ENCODE peak calls at places on chromosomes 5 and 9, in nine cellular contexts. One of them, this sample, is unnamed.

GRCh38 chr5:147613359-147613758 is 103.5 kb upstream of the DPYSL3 start:
- DNase-seq in transverse colon: no peak
- DNase-seq in HCT116: no peak
- DNase-seq in GM12891: no peak
- DNase-seq in stomach: no peak
- DNase-seq in SK-N-SH: no peak
- DNase-seq in endothelial cell of umbilical vein: no peak
- DNase-seq in GM23338: no peak
- DNase-seq in breast epithelium: no peak
- DNase-seq in this sample: no peak

GRCh38 chr9:126561582-126561981 is 52.1 kb upstream of the LMX1B start:
- DNase-seq in transverse colon: no peak
- DNase-seq in HCT116: no peak
- DNase-seq in GM12891: no peak
- DNase-seq in stomach: no peak
- DNase-seq in SK-N-SH: no peak
- DNase-seq in endothelial cell of umbilical vein: no peak
- DNase-seq in GM23338: no peak
- DNase-seq in breast epithelium: no peak
- DNase-seq in this sample: no peak

GRCh38 chr5:128236334-128236733 is 152.8 kb downstream of the SLC12A2 start:
- DNase-seq in transverse colon: no peak
- DNase-seq in HCT116: no peak
- DNase-seq in GM12891: no peak
- DNase-seq in stomach: no peak
- DNase-seq in SK-N-SH: no peak
- DNase-seq in endothelial cell of umbilical vein: no peak
- DNase-seq in GM23338: no peak
- DNase-seq in breast epithelium: no peak
- DNase-seq in this sample: no peak

GRCh38 chr5:139105621-139106071 is 92.5 kb downstream of the SIL1 start:
- DNase-seq in transverse colon: no peak
- DNase-seq in HCT116: no peak
- DNase-seq in GM12891: no peak
- DNase-seq in stomach: no peak
- DNase-seq in SK-N-SH: peak
- DNase-seq in endothelial cell of umbilical vein: no peak
- DNase-seq in GM23338: peak
- DNase-seq in breast epithelium: no peak
- DNase-seq in this sample: no peak

GRCh38 chr5:125411163-125412050 is 665.0 kb upstream of the ZNF608 start:
- DNase-seq in transverse colon: peak
- DNase-seq in HCT116: no peak
- DNase-seq in GM12891: no peak
- DNase-seq in stomach: peak
- DNase-seq in SK-N-SH: no peak
- DNase-seq in endothelial cell of umbilical vein: no peak
- DNase-seq in GM23338: peak
- DNase-seq in breast epithelium: no peak
- DNase-seq in this sample: no peak

GRCh38 chr9:115134941-115135340 is 17.0 kb upstream of the TNC start:
- DNase-seq in transverse colon: no peak
- DNase-seq in HCT116: no peak
- DNase-seq in GM12891: no peak
- DNase-seq in stomach: no peak
- DNase-seq in SK-N-SH: no peak
- DNase-seq in endothelial cell of umbilical vein: no peak
- DNase-seq in GM23338: no peak
- DNase-seq in breast epithelium: no peak
- DNase-seq in this sample: no peak

GRCh38 chr9:109440797-109441287 is 57.3 kb downstream of the PTPN3 start:
- DNase-seq in transverse colon: peak
- DNase-seq in HCT116: peak
- DNase-seq in GM12891: peak
- DNase-seq in stomach: peak
- DNase-seq in SK-N-SH: peak
- DNase-seq in endothelial cell of umbilical vein: peak
- DNase-seq in GM23338: peak
- DNase-seq in breast epithelium: no peak
- DNase-seq in this sample: peak

GRCh38 chr5:10366310-10367297 is 13.1 kb downstream of the MARCHF6 start:
- DNase-seq in transverse colon: peak
- DNase-seq in HCT116: no peak
- DNase-seq in GM12891: no peak
- DNase-seq in stomach: peak
- DNase-seq in SK-N-SH: no peak
- DNase-seq in endothelial cell of umbilical vein: no peak
- DNase-seq in GM23338: no peak
- DNase-seq in breast epithelium: no peak
- DNase-seq in this sample: no peak

GRCh38 chr9:121985792-121986494 is 107.2 kb downstream of the TTLL11 start:
- DNase-seq in transverse colon: no peak
- DNase-seq in HCT116: no peak
- DNase-seq in GM12891: no peak
- DNase-seq in stomach: no peak
- DNase-seq in SK-N-SH: no peak
- DNase-seq in endothelial cell of umbilical vein: no peak
- DNase-seq in GM23338: peak
- DNase-seq in breast epithelium: no peak
- DNase-seq in this sample: no peak

GRCh38 chr9:36492849-36493248 is 79.8 kb upstream of the MELK start:
- DNase-seq in transverse colon: no peak
- DNase-seq in HCT116: no peak
- DNase-seq in GM12891: no peak
- DNase-seq in stomach: no peak
- DNase-seq in SK-N-SH: no peak
- DNase-seq in endothelial cell of umbilical vein: no peak
- DNase-seq in GM23338: no peak
- DNase-seq in breast epithelium: no peak
- DNase-seq in this sample: no peak

GRCh38 chr5:57441557-57441956 is 41.1 kb downstream of the ACTBL2 start:
- DNase-seq in transverse colon: no peak
- DNase-seq in HCT116: no peak
- DNase-seq in GM12891: no peak
- DNase-seq in stomach: no peak
- DNase-seq in SK-N-SH: no peak
- DNase-seq in endothelial cell of umbilical vein: peak
- DNase-seq in GM23338: no peak
- DNase-seq in breast epithelium: no peak
- DNase-seq in this sample: peak

GRCh38 chr9:75903785-75904360 is 13.4 kb downstream of the PCSK5 start:
- DNase-seq in transverse colon: peak
- DNase-seq in HCT116: peak
- DNase-seq in GM12891: no peak
- DNase-seq in stomach: no peak
- DNase-seq in SK-N-SH: no peak
- DNase-seq in endothelial cell of umbilical vein: peak
- DNase-seq in GM23338: no peak
- DNase-seq in breast epithelium: no peak
- DNase-seq in this sample: no peak

GRCh38 chr5:27491047-27491446 is 452.7 kb upstream of the CDH9 start:
- DNase-seq in transverse colon: no peak
- DNase-seq in HCT116: no peak
- DNase-seq in GM12891: no peak
- DNase-seq in stomach: no peak
- DNase-seq in SK-N-SH: no peak
- DNase-seq in endothelial cell of umbilical vein: no peak
- DNase-seq in GM23338: no peak
- DNase-seq in breast epithelium: no peak
- DNase-seq in this sample: no peak

GRCh38 chr5:31133488-31133887 is 60.0 kb upstream of the CDH6 start:
- DNase-seq in transverse colon: no peak
- DNase-seq in HCT116: no peak
- DNase-seq in GM12891: no peak
- DNase-seq in stomach: no peak
- DNase-seq in SK-N-SH: no peak
- DNase-seq in endothelial cell of umbilical vein: peak
- DNase-seq in GM23338: no peak
- DNase-seq in breast epithelium: no peak
- DNase-seq in this sample: peak

GRCh38 chr9:36037580-36038169 is 962 bp downstream of the RECK start:
- DNase-seq in transverse colon: no peak
- DNase-seq in HCT116: no peak
- DNase-seq in GM12891: no peak
- DNase-seq in stomach: no peak
- DNase-seq in SK-N-SH: peak
- DNase-seq in endothelial cell of umbilical vein: peak
- DNase-seq in GM23338: peak
- DNase-seq in breast epithelium: no peak
- DNase-seq in this sample: no peak

GRCh38 chr9:95793924-95794828 is 81.3 kb upstream of the ERCC6L2 start:
- DNase-seq in transverse colon: no peak
- DNase-seq in HCT116: no peak
- DNase-seq in GM12891: no peak
- DNase-seq in stomach: no peak
- DNase-seq in SK-N-SH: no peak
- DNase-seq in endothelial cell of umbilical vein: peak
- DNase-seq in GM23338: no peak
- DNase-seq in breast epithelium: no peak
- DNase-seq in this sample: no peak

GRCh38 chr5:163460562-163461176 is at the start of gene HMMR:
- DNase-seq in transverse colon: peak
- DNase-seq in HCT116: no peak
- DNase-seq in GM12891: no peak
- DNase-seq in stomach: no peak
- DNase-seq in SK-N-SH: peak
- DNase-seq in endothelial cell of umbilical vein: no peak
- DNase-seq in GM23338: peak
- DNase-seq in breast epithelium: no peak
- DNase-seq in this sample: no peak
- TF ChIP-seq POLR2AphosphoS5 in transverse colon: no peak
- TF ChIP-seq POLR2AphosphoS5 in HCT116: peak
- TF ChIP-seq POLR2AphosphoS5 in GM12891: peak
- TF ChIP-seq POLR2AphosphoS5 in stomach: no peak
- TF ChIP-seq POLR2AphosphoS5 in SK-N-SH: peak
- TF ChIP-seq POLR2AphosphoS5 in endothelial cell of umbilical vein: peak
- TF ChIP-seq POLR2AphosphoS5 in GM23338: peak
- TF ChIP-seq POLR2AphosphoS5 in breast epithelium: no peak
- TF ChIP-seq POLR2AphosphoS5 in this sample: peak

GRCh38 chr5:59254055-59254687 is 639.4 kb downstream of the PDE4D start:
- DNase-seq in transverse colon: no peak
- DNase-seq in HCT116: no peak
- DNase-seq in GM12891: no peak
- DNase-seq in stomach: no peak
- DNase-seq in SK-N-SH: no peak
- DNase-seq in endothelial cell of umbilical vein: no peak
- DNase-seq in GM23338: no peak
- DNase-seq in breast epithelium: no peak
- DNase-seq in this sample: no peak

GRCh38 chr5:59257488-59258400 is 635.8 kb downstream of the PDE4D start:
- DNase-seq in transverse colon: no peak
- DNase-seq in HCT116: no peak
- DNase-seq in GM12891: no peak
- DNase-seq in stomach: no peak
- DNase-seq in SK-N-SH: no peak
- DNase-seq in endothelial cell of umbilical vein: no peak
- DNase-seq in GM23338: no peak
- DNase-seq in breast epithelium: no peak
- DNase-seq in this sample: no peak

GRCh38 chr5:59253625-59254024 is 639.9 kb downstream of the PDE4D start:
- DNase-seq in transverse colon: no peak
- DNase-seq in HCT116: no peak
- DNase-seq in GM12891: no peak
- DNase-seq in stomach: no peak
- DNase-seq in SK-N-SH: no peak
- DNase-seq in endothelial cell of umbilical vein: no peak
- DNase-seq in GM23338: no peak
- DNase-seq in breast epithelium: no peak
- DNase-seq in this sample: no peak

GRCh38 chr5:59259238-59259637 is 634.3 kb downstream of the PDE4D start:
- DNase-seq in transverse colon: no peak
- DNase-seq in HCT116: no peak
- DNase-seq in GM12891: no peak
- DNase-seq in stomach: no peak
- DNase-seq in SK-N-SH: no peak
- DNase-seq in endothelial cell of umbilical vein: no peak
- DNase-seq in GM23338: no peak
- DNase-seq in breast epithelium: no peak
- DNase-seq in this sample: no peak

DNA sequence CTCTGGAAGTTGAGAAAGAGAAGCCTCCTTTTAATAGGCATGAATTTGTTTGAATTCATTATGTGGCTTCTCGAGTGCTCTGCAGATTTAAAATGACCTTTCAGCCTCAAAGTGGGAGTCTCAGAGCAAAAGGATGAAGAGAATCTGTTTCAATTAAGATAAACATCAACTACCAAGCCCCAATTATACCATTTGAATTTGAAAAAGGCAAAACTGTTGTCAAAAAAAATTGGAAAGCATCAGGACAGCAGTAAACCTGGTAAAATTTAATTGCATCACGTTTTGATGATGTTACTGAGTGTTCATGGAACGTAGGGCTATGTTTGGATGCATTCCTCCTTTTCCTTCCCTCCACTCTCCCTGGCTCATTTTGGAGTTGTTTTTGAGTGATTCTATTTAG is 637.2 kb downstream of the PDE4D start:
- DNase-seq in transverse colon: no peak
- DNase-seq in HCT116: no peak
- DNase-seq in GM12891: no peak
- DNase-seq in stomach: no peak
- DNase-seq in SK-N-SH: no peak
- DNase-seq in endothelial cell of umbilical vein: no peak
- DNase-seq in GM23338: no peak
- DNase-seq in breast epithelium: no peak
- DNase-seq in this sample: no peak
- TF ChIP-seq POLR2AphosphoS5 in transverse colon: no peak
- TF ChIP-seq POLR2AphosphoS5 in HCT116: no peak
- TF ChIP-seq POLR2AphosphoS5 in GM12891: no peak
- TF ChIP-seq POLR2AphosphoS5 in stomach: peak
- TF ChIP-seq POLR2AphosphoS5 in SK-N-SH: no peak
- TF ChIP-seq POLR2AphosphoS5 in endothelial cell of umbilical vein: no peak
- TF ChIP-seq POLR2AphosphoS5 in GM23338: no peak
- TF ChIP-seq POLR2AphosphoS5 in breast epithelium: no peak
- TF ChIP-seq POLR2AphosphoS5 in this sample: no peak

DNA sequence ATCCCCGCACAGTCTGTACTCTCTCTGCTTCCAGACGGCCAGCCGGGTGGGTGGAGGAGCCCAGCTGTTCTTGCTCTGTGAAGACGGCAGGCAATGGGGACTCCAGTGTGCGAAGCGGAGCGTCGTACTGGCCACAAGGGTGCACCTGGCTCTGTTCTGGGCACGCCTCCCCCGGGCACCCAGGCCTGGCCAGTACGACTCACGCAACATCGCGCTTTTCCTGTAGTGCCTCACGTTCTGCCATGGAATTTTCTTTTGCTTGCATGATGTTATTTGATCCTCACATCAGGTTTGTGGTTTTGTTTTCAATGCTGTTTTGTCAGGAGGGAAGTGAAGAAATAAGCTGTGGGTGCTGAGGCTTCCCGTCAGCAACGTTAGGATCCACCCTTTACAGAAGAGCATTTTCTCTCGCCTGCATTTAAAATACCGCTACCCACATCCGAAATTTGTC is 311.7 kb downstream of the TRIM36 start:
- DNase-seq in transverse colon: no peak
- DNase-seq in HCT116: no peak
- DNase-seq in GM12891: no peak
- DNase-seq in stomach: no peak
- DNase-seq in SK-N-SH: no peak
- DNase-seq in endothelial cell of umbilical vein: no peak
- DNase-seq in GM23338: peak
- DNase-seq in breast epithelium: no peak
- DNase-seq in this sample: peak
- TF ChIP-seq POLR2AphosphoS5 in transverse colon: no peak
- TF ChIP-seq POLR2AphosphoS5 in HCT116: no peak
- TF ChIP-seq POLR2AphosphoS5 in GM12891: no peak
- TF ChIP-seq POLR2AphosphoS5 in stomach: no peak
- TF ChIP-seq POLR2AphosphoS5 in SK-N-SH: no peak
- TF ChIP-seq POLR2AphosphoS5 in endothelial cell of umbilical vein: no peak
- TF ChIP-seq POLR2AphosphoS5 in GM23338: no peak
- TF ChIP-seq POLR2AphosphoS5 in breast epithelium: no peak
- TF ChIP-seq POLR2AphosphoS5 in this sample: no peak

GRCh38 chr9:18137815-18138214 is 336.1 kb upstream of the ADAMTSL1 start:
- DNase-seq in transverse colon: no peak
- DNase-seq in HCT116: no peak
- DNase-seq in GM12891: no peak
- DNase-seq in stomach: no peak
- DNase-seq in SK-N-SH: no peak
- DNase-seq in endothelial cell of umbilical vein: no peak
- DNase-seq in GM23338: peak
- DNase-seq in breast epithelium: no peak
- DNase-seq in this sample: no peak
- TF ChIP-seq POLR2AphosphoS5 in transverse colon: no peak
- TF ChIP-seq POLR2AphosphoS5 in HCT116: no peak
- TF ChIP-seq POLR2AphosphoS5 in GM12891: no peak
- TF ChIP-seq POLR2AphosphoS5 in stomach: no peak
- TF ChIP-seq POLR2AphosphoS5 in SK-N-SH: no peak
- TF ChIP-seq POLR2AphosphoS5 in endothelial cell of umbilical vein: no peak
- TF ChIP-seq POLR2AphosphoS5 in GM23338: no peak
- TF ChIP-seq POLR2AphosphoS5 in breast epithelium: no peak
- TF ChIP-seq POLR2AphosphoS5 in this sample: no peak